ENCODE peak calls at places on chromosomes 3 and 15, in six cellular contexts. B is adipocyte, R is neural progenitor cell, Q is fibroblast of lung, F is kidney, O is HCT116. A is an unnamed sample.

GRCh38 chr3:43345877-43346276 is 59.5 kb downstream of the SNRK start:
- DNase-seq in B (no peak), R (no peak), Q (no peak), F (peak; percentile 26), O (no peak), A (no peak)

GRCh38 chr15:60957111-60957510 is 272.0 kb downstream of the RORA start:
- DNase-seq in B (no peak), R (no peak), Q (no peak), F (no peak), O (no peak), A (no peak)

GRCh38 chr3:53192608-53193007 is 31.6 kb downstream of the PRKCD start:
- DNase-seq in B (no peak), R (no peak), Q (no peak), F (peak; percentile 72), O (no peak), A (no peak)

GRCh38 chr3:49199244-49199899 is 28.0 kb downstream of the KLHDC8B start:
- DNase-seq in B (peak; percentile 58), R (no peak), Q (peak; percentile 61), F (peak; percentile 97), O (no peak), A (peak; percentile 90)

GRCh38 chr15:26767169-26767670 is 5.6 kb downstream of the GABRB3 start:
- DNase-seq in B (no peak), R (peak; percentile 84), Q (no peak), F (no peak), O (no peak), A (peak; percentile 89)

GRCh38 chr3:122927726-122928125 is 99.8 kb downstream of the SEMA5B start:
- DNase-seq in B (no peak), R (no peak), Q (no peak), F (no peak), O (no peak), A (no peak)

GRCh38 chr3:71581981-71582611 is 1.4 kb downstream of the FOXP1 start:
- DNase-seq in B (peak; percentile 67), R (peak; percentile 81), Q (no peak), F (peak; percentile 86), O (no peak), A (peak; percentile 88)

GRCh38 chr3:47613723-47614122 is 35.1 kb upstream of the CSPG5 start:
- DNase-seq in B (no peak), R (no peak), Q (no peak), F (no peak), O (no peak), A (no peak)

GRCh38 chr3:45617430-45618080 is 23.0 kb downstream of the LIMD1 start:
- DNase-seq in B (no peak), R (no peak), Q (no peak), F (no peak), O (no peak), A (no peak)

GRCh38 chr3:108091498-108092259 is 848 bp upstream of the CD47 start:
- DNase-seq in B (no peak), R (peak; percentile 42), Q (no peak), F (peak; percentile 83), O (no peak), A (peak; percentile 66)

GRCh38 chr15:38829086-38829485 is 264.5 kb upstream of the RASGRP1 start:
- DNase-seq in B (no peak), R (no peak), Q (no peak), F (no peak), O (no peak), A (no peak)

GRCh38 chr3:112354642-112355333 is 21.8 kb downstream of the CD200 start:
- DNase-seq in B (no peak), R (no peak), Q (no peak), F (no peak), O (no peak), A (no peak)

GRCh38 chr3:167483708-167484475 is 10.1 kb upstream of the SERPINI2 start:
- DNase-seq in B (no peak), R (no peak), Q (no peak), F (no peak), O (no peak), A (no peak)

GRCh38 chr3:171374661-171375285 is 85.4 kb downstream of the TNIK start:
- DNase-seq in B (peak; percentile 19), R (no peak), Q (peak; percentile 43), F (no peak), O (peak; percentile 29), A (no peak)

GRCh38 chr3:52481819-52482521 is 13.2 kb upstream of the STAB1 start:
- DNase-seq in B (peak; percentile 31), R (peak; percentile 80), Q (peak; percentile 30), F (peak; percentile 68), O (no peak), A (peak; percentile 94)

GRCh38 chr15:20346082-20346805 is 195.4 kb downstream of the GOLGA6L6 start:
- DNase-seq in B (no peak), R (no peak), Q (no peak), F (peak; percentile 72), O (no peak), A (no peak)

GRCh38 chr15:74569731-74570070 is 28.7 kb downstream of the ARID3B start:
- DNase-seq in B (no peak), R (no peak), Q (no peak), F (no peak), O (no peak), A (no peak)

GRCh38 chr15:77311618-77312398 is 108.1 kb downstream of the PEAK1 start:
- DNase-seq in B (no peak), R (no peak), Q (no peak), F (no peak), O (no peak), A (no peak)

GRCh38 chr3:143288944-143289343 is 169.4 kb downstream of the CHST2 start:
- DNase-seq in B (no peak), R (no peak), Q (no peak), F (no peak), O (no peak), A (no peak)

GRCh38 chr15:47876986-47877385 is 159.7 kb downstream of the SEMA6D start:
- DNase-seq in B (no peak), R (no peak), Q (no peak), F (no peak), O (no peak), A (no peak)

GRCh38 chr3:183264249-183264648 is 11.2 kb downstream of the B3GNT5 start:
- DNase-seq in B (no peak), R (peak; percentile 45), Q (no peak), F (no peak), O (no peak), A (peak; percentile 74)

GRCh38 chr3:111071257-111072015 is at the start of gene NECTIN3:
- DNase-seq in B (peak; percentile 98), R (peak; percentile 95), Q (peak; percentile 99), F (peak; percentile 97), O (peak; percentile 96), A (peak; percentile 95)

GRCh38 chr3:43372007-43372754 is 85.8 kb downstream of the SNRK start:
- DNase-seq in B (no peak), R (no peak), Q (no peak), F (no peak), O (no peak), A (no peak)

GRCh38 chr3:125410922-125411321 is 35.8 kb upstream of the ZNF148 start:
- DNase-seq in B (no peak), R (no peak), Q (no peak), F (no peak), O (no peak), A (no peak)

GRCh38 chr3:50486219-50486888 is 17.1 kb downstream of the CACNA2D2 start:
- DNase-seq in B (no peak), R (no peak), Q (no peak), F (no peak), O (no peak), A (no peak)

GRCh38 chr15:56933420-56934210 is 15.2 kb downstream of the TCF12 start:
- DNase-seq in B (no peak), R (no peak), Q (no peak), F (no peak), O (no peak), A (no peak)

GRCh38 chr15:22944651-22945050 is 35.5 kb downstream of the CYFIP1 start:
- DNase-seq in B (no peak), R (no peak), Q (no peak), F (peak; percentile 81), O (no peak), A (no peak)

DNA sequence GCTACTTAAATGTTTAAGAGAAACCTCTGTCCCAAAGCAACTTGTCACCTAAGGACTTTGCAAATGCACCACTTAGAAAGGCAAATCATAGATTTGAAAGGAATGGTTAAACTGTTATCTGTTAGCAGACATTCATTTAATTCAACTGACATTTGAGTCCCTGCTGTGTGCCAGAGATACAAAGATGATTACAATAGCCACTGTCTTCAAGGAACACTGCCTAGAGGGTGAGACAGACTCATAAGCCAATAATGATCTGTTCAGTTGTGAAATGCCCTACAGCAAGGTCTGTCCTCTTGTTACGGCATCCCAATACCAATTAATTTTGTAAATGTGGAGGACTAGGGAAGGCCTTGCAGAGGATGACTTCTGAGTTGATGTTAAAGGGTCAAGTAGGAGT is 113.1 kb downstream of the ATG7 start:
- DNase-seq in B (peak; percentile 55), R (no peak), Q (no peak), F (no peak), O (no peak), A (no peak)
- H3K9ac ChIP-seq in B (no peak overlapping the region), R (no peak overlapping the region), Q (no peak overlapping the region), F (no peak overlapping the region), O (no peak overlapping the region), A (no peak overlapping the region)

DNA sequence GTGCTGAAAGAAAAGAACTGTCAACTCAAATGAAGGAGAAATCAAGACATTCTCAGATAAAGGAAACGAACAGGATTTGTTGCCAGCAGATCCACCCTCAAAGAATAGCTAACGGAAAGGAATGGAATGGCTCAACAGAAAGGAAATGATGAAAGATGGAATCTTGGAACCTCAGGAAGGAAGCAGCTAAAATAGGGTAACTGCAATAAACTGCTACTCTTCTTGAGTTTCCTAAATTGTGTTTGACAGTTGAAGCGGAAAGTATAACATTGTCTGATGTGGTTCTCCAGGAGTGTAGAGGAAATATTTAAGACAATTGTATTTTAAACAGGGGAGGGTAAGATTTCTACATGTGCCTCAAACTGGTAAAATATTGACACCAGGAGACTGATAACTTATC is 22.1 kb downstream of the PRR23E start:
- DNase-seq in B (no peak), R (peak; percentile 22), Q (no peak), F (no peak), O (no peak), A (no peak)
- H3K4me3 ChIP-seq in B (no peak overlapping the region), R (no peak overlapping the region), Q (no peak overlapping the region), F (no peak overlapping the region), O (no peak overlapping the region), A (no peak overlapping the region)

DNA sequence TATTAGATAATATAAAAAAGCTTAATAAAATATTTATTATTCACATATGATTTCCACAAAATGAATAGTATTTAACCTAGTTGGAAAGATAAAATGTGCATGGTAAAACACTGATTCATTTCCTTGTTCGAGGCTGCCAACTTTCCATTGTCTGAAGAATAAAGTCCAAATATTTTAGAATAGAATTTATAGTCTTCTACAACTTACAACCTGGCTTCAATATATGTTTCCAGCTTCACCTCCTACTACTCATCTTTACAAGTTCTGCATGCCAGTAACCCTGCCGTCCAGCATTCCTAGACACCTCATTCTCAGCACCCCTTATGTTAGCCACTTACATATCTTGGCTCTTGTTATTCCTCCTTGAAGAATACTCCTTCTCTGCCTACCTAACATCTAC is 244.5 kb downstream of the FGF12 start:
- DNase-seq in B (no peak), R (no peak), Q (no peak), F (no peak), O (no peak), A (no peak)
- H3K9ac ChIP-seq in B (peak overlapping the region; percentile 14), R (no peak overlapping the region), Q (no peak overlapping the region), F (no peak overlapping the region), O (no peak overlapping the region), A (no peak overlapping the region)

DNA sequence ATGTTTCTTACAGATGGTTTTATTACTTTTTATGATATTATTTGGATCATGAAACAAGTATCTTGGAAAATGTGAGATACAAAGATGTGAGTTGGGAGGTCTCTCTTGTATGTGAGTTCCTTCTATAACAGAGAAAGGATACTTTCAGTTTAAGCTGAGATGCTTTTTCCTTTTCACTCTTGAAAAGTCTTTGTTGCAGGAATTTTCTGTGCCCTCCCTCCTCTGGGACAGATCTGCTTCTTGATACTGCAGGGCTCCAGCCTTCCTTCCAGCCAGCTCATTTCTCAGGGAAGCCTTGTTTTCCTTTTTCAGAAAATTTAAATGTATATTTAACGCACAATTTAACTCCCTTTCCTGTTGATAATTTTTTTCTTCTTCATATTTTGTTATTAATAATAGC is 105.4 kb downstream of the IGF1R start:
- DNase-seq in B (no peak), R (peak; percentile 44), Q (no peak), F (no peak), O (no peak), A (no peak)
- H3K4me3 ChIP-seq in B (peak overlapping the region; percentile 78), R (peak overlapping the region; percentile 32), Q (peak overlapping the region; percentile 21), F (peak overlapping the region; percentile 58), O (no peak overlapping the region), A (no peak overlapping the region)

A was measured in endodermal cell.